ENCODE peak calls at places on chromosomes 3 and 15, in five cellular contexts. H, E, Q, I and K are unnamed samples.

GRCh38 chr3:195209836-195210551 is 61.0 kb downstream of the XXYLT1 start:
- DNase-seq in Q (no peak), E (no peak), H (no peak), I (peak; percentile 57), K (no peak)

GRCh38 chr3:11552289-11553264 is 91.1 kb downstream of the VGLL4 start:
- DNase-seq in I (no peak), H (no peak), E (no peak), Q (no peak), K (no peak)

GRCh38 chr15:31271224-31271635 is 55.4 kb upstream of the KLF13 start:
- DNase-seq in Q (no peak), E (no peak), H (no peak), I (no peak), K (no peak)

GRCh38 chr3:134897391-134898131 is 102.5 kb downstream of the EPHB1 start:
- DNase-seq in Q (no peak), I (no peak), E (no peak), H (no peak), K (no peak)

GRCh38 chr3:123781571-123782275 is 102.4 kb downstream of the MYLK start:
- DNase-seq in Q (no peak), H (no peak), I (no peak), E (no peak), K (no peak)

GRCh38 chr3:136543385-136543784 is 208.8 kb downstream of the STAG1 start:
- DNase-seq in I (no peak), E (no peak), H (no peak), Q (no peak), K (no peak)

GRCh38 chr15:78131295-78132021 is at the start of gene CIB2:
- DNase-seq in Q (peak; percentile 55), H (peak; percentile 83), I (peak; percentile 38), E (peak; percentile 95), K (no peak)

GRCh38 chr15:85047271-85047948 is 65.8 kb downstream of the PDE8A start:
- DNase-seq in E (peak; percentile 62), I (peak; percentile 42), Q (no peak), H (no peak), K (peak; percentile 79)

GRCh38 chr15:90367578-90367977 is 15.5 kb downstream of the ZNF774 start:
- DNase-seq in Q (no peak), E (no peak), H (no peak), I (no peak), K (no peak)

GRCh38 chr3:148158210-148158609 is 539.5 kb upstream of the AGTR1 start:
- DNase-seq in H (no peak), I (no peak), Q (no peak), E (no peak), K (no peak)

GRCh38 chr3:143897558-143898305 is 49.5 kb upstream of the SLC9A9 start:
- DNase-seq in E (no peak), I (no peak), Q (no peak), H (no peak), K (no peak)

GRCh38 chr15:76169792-76170425 is 110.1 kb downstream of the TMEM266 start:
- DNase-seq in E (no peak), H (no peak), I (no peak), Q (no peak), K (no peak)

GRCh38 chr3:110069641-110070538 is 732.5 kb upstream of the DPPA4 start:
- DNase-seq in I (no peak), E (no peak), Q (no peak), H (no peak), K (no peak)

GRCh38 chr15:77060560-77060959 is 10.3 kb downstream of the TSPAN3 start:
- DNase-seq in E (no peak), Q (no peak), I (no peak), H (no peak), K (no peak)